ENCODE peak calls at places on chromosomes 2 and 18, in six cellular contexts. S, J, A, Q, V and Y are unnamed samples.

GRCh38 chr2:117411983-117412382 is 402.5 kb upstream of the DDX18 start:
- DNase-seq in S (no peak), J (no peak), A (no peak), Q (no peak), V (no peak), Y (no peak)

GRCh38 chr2:172445851-172446250 is 18.5 kb downstream of the ITGA6 start:
- DNase-seq in S (no peak), J (peak; percentile 31), A (no peak), Q (no peak), V (no peak), Y (no peak)

GRCh38 chr2:218985325-218986091 is 524 bp upstream of the FEV start:
- DNase-seq in S (no peak), J (no peak), A (peak; percentile 76), Q (no peak), V (no peak), Y (no peak)

GRCh38 chr2:119549236-119549635 is 5.0 kb downstream of the CFAP221 start:
- DNase-seq in S (no peak), J (peak; percentile 8), A (no peak), Q (no peak), V (no peak), Y (no peak)

GRCh38 chr18:32301976-32302743 is 112.3 kb downstream of the MEP1B start:
- DNase-seq in S (no peak), J (peak; percentile 94), A (no peak), Q (peak; percentile 85), V (no peak), Y (no peak)

GRCh38 chr2:15808221-15808574 is 132.2 kb upstream of the MYCN start:
- DNase-seq in S (no peak), J (no peak), A (peak; percentile 61), Q (no peak), V (no peak), Y (no peak)

GRCh38 chr2:205585451-205586045 is 96.8 kb upstream of the NRP2 start:
- DNase-seq in S (no peak), J (no peak), A (no peak), Q (peak; percentile 29), V (no peak), Y (no peak)

GRCh38 chr2:234536218-234536989 is 39.5 kb upstream of the ARL4C start:
- DNase-seq in S (no peak), J (no peak), A (no peak), Q (no peak), V (no peak), Y (no peak)

GRCh38 chr18:46754661-46755292 is 2.1 kb downstream of the ST8SIA5 start:
- DNase-seq in S (no peak), J (no peak), A (peak; percentile 65), Q (peak; percentile 8), V (no peak), Y (no peak)

GRCh38 chr2:168246483-168247340 is 683 bp downstream of the STK39 start:
- DNase-seq in S (no peak), J (peak; percentile 64), A (peak; percentile 60), Q (peak; percentile 76), V (peak; percentile 32), Y (peak; percentile 35)

GRCh38 chr18:41864216-41864615 is 90.8 kb upstream of the PIK3C3 start:
- DNase-seq in S (no peak), J (no peak), A (no peak), Q (no peak), V (no peak), Y (no peak)

GRCh38 chr2:163142618-163143017 is 304.1 kb upstream of the KCNH7 start:
- DNase-seq in S (no peak), J (no peak), A (no peak), Q (no peak), V (no peak), Y (no peak)

GRCh38 chr2:218569661-218570500 is 1.2 kb downstream of the CNOT9 start:
- DNase-seq in S (no peak), J (peak; percentile 67), A (no peak), Q (peak; percentile 90), V (no peak), Y (peak; percentile 14)

GRCh38 chr18:23890589-23890988 is 124.0 kb upstream of the TTC39C start:
- DNase-seq in S (no peak), J (peak; percentile 56), A (no peak), Q (no peak), V (no peak), Y (no peak)

GRCh38 chr2:50181212-50181611 is 850.7 kb downstream of the NRXN1 start:
- DNase-seq in S (no peak), J (no peak), A (no peak), Q (no peak), V (no peak), Y (no peak)

GRCh38 chr2:129806317-129806716 is 173.1 kb upstream of the RAB6C start:
- DNase-seq in S (no peak), J (no peak), A (peak; percentile 49), Q (no peak), V (no peak), Y (no peak)

GRCh38 chr2:148640767-148641166 is 3.8 kb upstream of the EPC2 start:
- DNase-seq in S (no peak), J (peak; percentile 25), A (no peak), Q (no peak), V (no peak), Y (no peak)

GRCh38 chr2:51846796-51847195 is 814.9 kb upstream of the NRXN1 start:
- DNase-seq in S (no peak), J (peak; percentile 59), A (no peak), Q (no peak), V (no peak), Y (no peak)

GRCh38 chr2:232174662-232175061 is 203.9 kb upstream of the ALPP start:
- DNase-seq in S (no peak), J (no peak), A (no peak), Q (peak; percentile 12), V (no peak), Y (no peak)

GRCh38 chr2:113973856-113974255 is 84.0 kb downstream of the ACTR3 start:
- DNase-seq in S (no peak), J (no peak), A (no peak), Q (no peak), V (no peak), Y (no peak)

GRCh38 chr2:26572589-26572988 is 68.6 kb downstream of the CIB4 start:
- DNase-seq in S (no peak), J (no peak), A (no peak), Q (no peak), V (no peak), Y (no peak)

GRCh38 chr18:63319383-63320040 is at the start of gene BCL2:
- DNase-seq in S (no peak), J (peak; percentile 24), A (peak; percentile 42), Q (peak; percentile 50), V (no peak), Y (no peak)

GRCh38 chr2:187617925-187618324 is 63.7 kb upstream of the TFPI start:
- DNase-seq in S (no peak), J (peak; percentile 0), A (no peak), Q (no peak), V (no peak), Y (no peak)

DNA sequence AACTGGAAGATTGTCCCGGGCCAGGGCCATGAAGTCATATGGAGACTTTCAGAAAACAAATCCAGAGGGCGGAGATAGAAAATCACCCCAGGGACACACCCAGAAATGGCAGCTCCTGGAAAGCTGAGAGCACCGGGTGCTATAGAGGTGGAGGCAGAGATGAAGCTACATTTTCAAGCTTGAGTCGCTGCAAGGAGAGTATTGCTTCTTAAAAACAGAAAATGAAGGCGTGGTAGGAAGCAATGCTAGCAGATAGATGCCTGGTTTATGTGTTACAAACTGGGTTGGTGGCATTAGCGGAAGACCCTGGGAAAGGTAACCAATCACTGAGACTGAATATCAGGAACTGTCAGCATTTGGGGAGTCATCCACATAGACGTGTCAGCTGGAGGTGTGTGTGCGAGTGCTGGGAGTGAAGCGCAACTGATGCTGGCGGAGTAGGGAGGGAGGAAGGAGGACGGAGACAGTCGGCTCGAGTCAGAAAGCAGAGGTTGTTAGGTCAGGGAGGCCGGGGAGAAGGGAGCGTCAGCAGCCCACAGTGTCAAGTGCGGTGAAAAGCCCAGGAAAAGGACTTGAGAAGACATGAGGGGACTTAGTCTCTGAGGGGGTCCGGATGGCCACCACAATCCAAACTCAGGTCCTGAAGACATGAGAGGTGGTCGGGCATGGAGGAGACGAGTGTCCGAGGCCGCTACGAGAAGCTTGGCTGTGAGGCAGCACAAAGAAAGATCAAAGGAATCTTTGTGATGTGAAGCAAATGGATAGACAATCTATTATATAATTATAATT is 45.4 kb downstream of the C18orf63 start:
- DNase-seq in S (no peak), J (no peak), A (no peak), Q (no peak), V (no peak), Y (no peak)
- H3K23ac ChIP-seq in S (no peak overlapping the region), J (no peak overlapping the region), A (no peak overlapping the region), Q (no peak overlapping the region), V (no peak overlapping the region), Y (peak overlapping the region; percentile 8)

DNA sequence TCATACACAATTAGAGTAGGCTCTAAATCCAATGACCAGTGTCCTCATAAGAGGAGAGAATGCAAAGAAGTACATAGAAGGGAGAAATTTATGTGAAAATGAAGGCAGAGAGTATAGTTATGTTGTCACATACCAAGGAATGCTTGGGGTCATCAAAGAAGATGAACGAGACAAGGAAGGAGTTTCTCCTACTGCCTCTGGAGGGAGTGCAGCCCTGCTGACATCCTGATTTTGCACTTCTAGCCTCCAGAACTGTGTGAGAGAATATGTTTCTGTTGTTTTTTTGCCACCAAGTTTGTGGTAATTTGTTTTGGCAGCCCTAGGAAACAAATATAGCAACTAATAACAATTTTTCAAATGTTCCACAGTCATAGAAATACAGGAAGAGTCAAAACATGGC is 100.2 kb downstream of the GALNT13 start:
- DNase-seq in S (no peak), J (no peak), A (no peak), Q (no peak), V (no peak), Y (no peak)
- H3K27ac ChIP-seq in S (no peak overlapping the region), J (no peak overlapping the region), A (no peak overlapping the region), Q (no peak overlapping the region), V (no peak overlapping the region), Y (no peak overlapping the region)

DNA sequence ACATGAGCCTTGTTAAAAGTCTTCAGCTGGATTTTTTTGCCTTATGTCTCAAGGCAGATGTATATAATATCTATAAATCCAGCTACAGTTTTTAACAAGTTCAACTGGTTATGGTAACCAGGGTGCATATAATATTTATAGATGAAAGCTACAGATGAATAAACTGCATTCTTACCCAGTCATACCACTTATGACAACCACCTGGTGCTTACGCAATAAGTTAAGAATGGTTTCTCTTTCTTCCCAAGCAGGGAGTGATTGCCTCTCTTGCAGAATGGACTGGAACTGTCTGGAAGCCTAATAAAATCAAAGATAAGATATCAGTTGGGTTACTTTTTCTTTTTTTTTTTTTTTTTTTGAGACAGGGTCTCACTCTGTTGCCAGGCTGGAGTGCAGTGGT is 19.6 kb downstream of the DHX57 start:
- DNase-seq in S (no peak), J (peak; percentile 65), A (no peak), Q (peak; percentile 19), V (peak; percentile 42), Y (no peak)
- H3K14ac ChIP-seq in S (no peak overlapping the region), J (no peak overlapping the region), A (no peak overlapping the region), Q (no peak overlapping the region), V (no peak overlapping the region), Y (no peak overlapping the region)

GRCh38 chr2:112646102-112646719 is 472 bp downstream of the SLC20A1 start:
- DNase-seq in S (no peak), J (no peak), A (no peak), Q (no peak), V (no peak), Y (no peak)

GRCh38 chr2:112648081-112648480 is 2.3 kb downstream of the SLC20A1 start:
- DNase-seq in S (no peak), J (no peak), A (no peak), Q (no peak), V (no peak), Y (no peak)

GRCh38 chr2:112644933-112645395 is 775 bp upstream of the SLC20A1 start:
- DNase-seq in S (no peak), J (peak; percentile 56), A (no peak), Q (no peak), V (no peak), Y (peak; percentile 26)

GRCh38 chr2:112645396-112646101 is at the start of gene SLC20A1:
- DNase-seq in S (peak; percentile 90), J (peak; percentile 88), A (peak; percentile 97), Q (peak; percentile 91), V (peak; percentile 93), Y (peak; percentile 94)

GRCh38 chr2:112646791-112647720 is 1.3 kb downstream of the SLC20A1 start:
- DNase-seq in S (no peak), J (no peak), A (no peak), Q (peak; percentile 36), V (no peak), Y (no peak)
- H3K23ac ChIP-seq in S (no peak overlapping the region), J (peak overlapping the region; percentile 75), A (no peak overlapping the region), Q (peak overlapping the region; percentile 14), V (no peak overlapping the region), Y (no peak overlapping the region)